ENCODE peak calls at places on chromosome X, in four cellular contexts. E, G, A and H are unnamed samples.

GRCh38 chrX:46665232-46666162 is 91.9 kb downstream of the CHST7 start:
- DNase-seq in A (no peak), E (no peak), G (no peak), H (no peak)

GRCh38 chrX:109632906-109633504 is 8.0 kb upstream of the KCNE5 start:
- DNase-seq in E (no peak), A (no peak), G (no peak), H (no peak)

GRCh38 chrX:44903107-44903506 is 30.1 kb downstream of the KDM6A start:
- DNase-seq in E (peak; percentile 82), G (peak; percentile 65), A (no peak), H (no peak)

GRCh38 chrX:136636121-136636520 is 11.8 kb upstream of the CD40LG start:
- DNase-seq in E (no peak), G (no peak), A (no peak), H (no peak)

GRCh38 chrX:20418379-20418778 is 151.7 kb upstream of the RPS6KA3 start:
- DNase-seq in E (no peak), A (no peak), G (no peak), H (no peak)

GRCh38 chrX:150085881-150086280 is 147.6 kb upstream of the EOLA2 start:
- DNase-seq in A (no peak), G (no peak), E (peak; percentile 46), H (no peak)

GRCh38 chrX:14915596-14915995 is 42.4 kb downstream of the MOSPD2 start:
- DNase-seq in E (peak; percentile 7), G (no peak), A (no peak), H (no peak)

GRCh38 chrX:130082244-130083106 is 27.8 kb downstream of the ELF4 start:
- DNase-seq in A (peak; percentile 29), E (no peak), G (no peak), H (peak; percentile 75)

GRCh38 chrX:110173192-110174175 is 144.4 kb downstream of the AMMECR1 start:
- DNase-seq in E (no peak), A (peak; percentile 13), G (no peak), H (no peak)

GRCh38 chrX:84144281-84144680 is 43.7 kb downstream of the RPS6KA6 start:
- DNase-seq in E (peak; percentile 38), A (no peak), G (no peak), H (no peak)

GRCh38 chrX:75596178-75596577 is 73.3 kb upstream of the ZDHHC15 start:
- DNase-seq in E (peak; percentile 41), A (no peak), G (no peak), H (no peak)

GRCh38 chrX:14529288-14529989 is at the start of gene GLRA2:
- DNase-seq in E (no peak), A (no peak), G (no peak), H (no peak)

GRCh38 chrX:2931155-2931554 is 2.0 kb upstream of the ARSD start:
- DNase-seq in G (no peak), A (no peak), E (no peak), H (no peak)
- H3K4me3 ChIP-seq in G (no peak overlapping the region), A (no peak overlapping the region), E (no peak overlapping the region), H (no peak overlapping the region)

GRCh38 chrX:153738056-153738605 is 13.5 kb downstream of the ABCD1 start:
- DNase-seq in A (no peak), E (no peak), G (no peak), H (no peak)
- H3K4me1 ChIP-seq in A (no peaks in the 10 kb centered on the region), E (no peaks in the 10 kb centered on the region), G (no peaks in the 10 kb centered on the region), H (no peaks in the 10 kb centered on the region)

DNA sequence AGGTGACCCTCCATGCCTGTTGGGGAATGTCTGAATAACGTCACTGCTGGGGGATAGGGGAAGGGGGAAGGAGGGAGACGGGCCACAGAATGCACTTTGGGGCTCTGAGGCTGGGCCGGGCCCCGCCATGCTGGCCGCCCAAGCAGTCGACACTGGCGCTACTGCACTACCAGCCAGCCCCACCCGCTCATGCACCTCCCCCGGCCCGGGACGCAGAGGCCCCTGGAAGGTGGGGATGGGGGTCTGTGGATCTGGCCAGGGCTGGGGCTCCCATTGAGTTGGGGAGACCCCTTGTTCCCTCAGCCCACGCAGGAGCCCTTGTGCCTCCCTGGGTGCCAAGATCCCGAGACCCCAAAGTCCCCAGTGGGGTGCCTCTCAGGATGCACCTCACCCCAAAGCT is 17.8 kb downstream of the FLNA start:
- DNase-seq in A (no peak), E (no peak), G (no peak), H (no peak)
- H3K36me3 ChIP-seq in A (peaks cover 95% of the 10 kb centered on the region), E (peaks cover 20% of the 10 kb centered on the region), G (peaks cover 8% of the 10 kb centered on the region), H (peaks cover 100% of the 10 kb centered on the region)

GRCh38 chrX:49188468-49189076 is 2.4 kb upstream of the PRICKLE3 start:
- DNase-seq in G (no peak), A (no peak), E (no peak), H (no peak)

GRCh38 chrX:49192722-49193328 is 6.7 kb upstream of the PRICKLE3 start:
- DNase-seq in G (no peak), E (no peak), A (no peak), H (no peak)

GRCh38 chrX:49191033-49191871 is 5.1 kb upstream of the PRICKLE3 start:
- DNase-seq in E (peak; percentile 100), G (peak; percentile 97), A (peak; percentile 87), H (peak; percentile 93)

GRCh38 chrX:49193542-49193964 is 6.4 kb downstream of the SYP start:
- DNase-seq in E (no peak), A (no peak), G (no peak), H (no peak)

DNA sequence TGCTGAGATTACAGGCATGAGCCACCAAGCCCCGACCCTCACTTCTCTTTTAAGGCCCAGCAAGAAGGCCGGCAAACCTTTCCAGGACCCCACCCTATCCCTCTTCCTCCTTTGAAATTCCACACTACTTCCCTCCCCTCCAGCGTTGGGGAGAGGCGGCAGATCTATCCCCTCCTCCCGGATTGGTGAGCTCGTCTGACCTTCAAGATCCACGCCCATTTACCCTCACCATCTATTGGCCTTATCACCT is 4.5 kb upstream of the PRICKLE3 start:
- DNase-seq in A (no peak), G (no peak), E (no peak), H (no peak)
- H3K4me3 ChIP-seq in A (peak overlapping the region; percentile 66), G (peak overlapping the region; percentile 48), E (peak overlapping the region; percentile 33), H (peak overlapping the region; percentile 60)

GRCh38 chrX:11768039-11768438 is 10.0 kb downstream of the MSL3 start:
- DNase-seq in A (no peak), E (no peak), G (no peak), H (no peak)
- H3K4me1 ChIP-seq in A (no peaks in the 10 kb centered on the region), E (no peaks in the 10 kb centered on the region), G (no peaks in the 10 kb centered on the region), H (no peaks in the 10 kb centered on the region)

GRCh38 chrX:48927125-48927524 is 8.3 kb upstream of the PIM2 start:
- DNase-seq in G (no peak), A (no peak), E (no peak), H (no peak)
- H3K36me3 ChIP-seq in G (no peaks in the 10 kb centered on the region), A (peaks cover 50% of the 10 kb centered on the region), E (peaks cover 6% of the 10 kb centered on the region), H (no peaks in the 10 kb centered on the region)